ENCODE peak calls at places on chromosome 15, in five cellular contexts. D, Q, U, F and G are unnamed samples.

GRCh38 chr15:37101634-37102314 is 1.4 kb upstream of the MEIS2 start:
- DNase-seq in D (peak; percentile 53), Q (no peak), U (peak; percentile 70), F (no peak), G (peak; percentile 53)

GRCh38 chr15:73607405-73607804 is 25.8 kb downstream of the NPTN start:
- DNase-seq in D (no peak), Q (no peak), U (no peak), F (no peak), G (no peak)

GRCh38 chr15:72902245-72902928 is 118.8 kb upstream of the ADPGK start:
- DNase-seq in D (no peak), Q (no peak), U (peak; percentile 74), F (no peak), G (no peak)

GRCh38 chr15:85929786-85930185 is 135.1 kb upstream of the KLHL25 start:
- DNase-seq in D (no peak), Q (no peak), U (no peak), F (no peak), G (no peak)

GRCh38 chr15:90648137-90649070 is 68.7 kb upstream of the BLM start:
- DNase-seq in D (peak; percentile 65), Q (no peak), U (peak; percentile 69), F (peak; percentile 63), G (peak; percentile 74)

GRCh38 chr15:74791667-74792066 is 9.8 kb downstream of the CSK start:
- DNase-seq in D (no peak), Q (no peak), U (no peak), F (no peak), G (no peak)

GRCh38 chr15:48592221-48592731 is 53.2 kb downstream of the FBN1 start:
- DNase-seq in D (no peak), Q (no peak), U (peak; percentile 94), F (no peak), G (no peak)

GRCh38 chr15:35068861-35069260 is 16.2 kb downstream of the NANOGP8 start:
- DNase-seq in D (no peak), Q (no peak), U (no peak), F (no peak), G (no peak)

GRCh38 chr15:65414841-65415621 is 7.7 kb downstream of the IGDCC4 start:
- DNase-seq in D (no peak), Q (no peak), U (peak; percentile 76), F (no peak), G (no peak)

GRCh38 chr15:81012588-81012987 is 11.9 kb downstream of the TLNRD1 start:
- DNase-seq in D (no peak), Q (no peak), U (no peak), F (no peak), G (no peak)

GRCh38 chr15:99442268-99442897 is 123.4 kb upstream of the MEF2A start:
- DNase-seq in D (peak; percentile 80), Q (no peak), U (peak; percentile 90), F (no peak), G (peak; percentile 91)

GRCh38 chr15:39115379-39116057 is 465.4 kb upstream of the THBS1 start:
- DNase-seq in D (peak; percentile 96), Q (no peak), U (no peak), F (no peak), G (no peak)

GRCh38 chr15:96264801-96265515 is 65.5 kb upstream of the NR2F2 start:
- DNase-seq in D (peak; percentile 53), Q (no peak), U (peak; percentile 60), F (no peak), G (peak; percentile 20)

GRCh38 chr15:79339588-79340314 is 28.8 kb downstream of the TMED3 start:
- DNase-seq in D (peak; percentile 49), Q (no peak), U (peak; percentile 60), F (no peak), G (peak; percentile 27)

GRCh38 chr15:81075272-81075671 is 58.8 kb upstream of the CFAP161 start:
- DNase-seq in D (no peak), Q (no peak), U (no peak), F (no peak), G (no peak)

GRCh38 chr15:42128476-42128875 is 28.0 kb downstream of the PLA2G4F start:
- DNase-seq in D (no peak), Q (no peak), U (no peak), F (no peak), G (no peak)

GRCh38 chr15:31080618-31081017 is 20.9 kb downstream of the TRPM1 start:
- DNase-seq in D (peak; percentile 30), Q (no peak), U (no peak), F (no peak), G (peak; percentile 68)

GRCh38 chr15:58475573-58476524 is 44.1 kb downstream of the LIPC start:
- DNase-seq in D (peak; percentile 67), Q (no peak), U (peak; percentile 36), F (no peak), G (no peak)